ENCODE peak calls at places on chromosomes 2 and 18, in eight cellular contexts. One of them, this sample, is unnamed.

GRCh38 chr18:70046207-70046606 is 98.5 kb upstream of the CD226 start:
- DNase-seq in A549: no peak
- DNase-seq in osteoblast: no peak
- DNase-seq in astrocyte of the spinal cord: no peak
- DNase-seq in NB4: no peak
- DNase-seq in choroid plexus epithelial cell: peak; percentile 48
- DNase-seq in BJ: no peak
- DNase-seq in endothelial cell: no peak
- DNase-seq in this sample: no peak

GRCh38 chr2:212842544-212843185 is 304.1 kb upstream of the ERBB4 start:
- DNase-seq in astrocyte of the spinal cord: peak; percentile 58
- DNase-seq in A549: no peak
- DNase-seq in choroid plexus epithelial cell: peak; percentile 75
- DNase-seq in NB4: no peak
- DNase-seq in osteoblast: peak; percentile 51
- DNase-seq in endothelial cell: no peak
- DNase-seq in BJ: peak; percentile 19
- DNase-seq in this sample: no peak

GRCh38 chr18:30044496-30044895 is 998.0 kb downstream of the DSC3 start:
- DNase-seq in osteoblast: no peak
- DNase-seq in choroid plexus epithelial cell: no peak
- DNase-seq in endothelial cell: no peak
- DNase-seq in A549: no peak
- DNase-seq in BJ: no peak
- DNase-seq in astrocyte of the spinal cord: no peak
- DNase-seq in NB4: no peak
- DNase-seq in this sample: no peak

GRCh38 chr2:102451968-102452367 is 21.1 kb upstream of the SLC9A4 start:
- DNase-seq in choroid plexus epithelial cell: peak; percentile 20
- DNase-seq in astrocyte of the spinal cord: no peak
- DNase-seq in NB4: no peak
- DNase-seq in osteoblast: no peak
- DNase-seq in endothelial cell: peak; percentile 9
- DNase-seq in BJ: no peak
- DNase-seq in A549: no peak
- DNase-seq in this sample: no peak

GRCh38 chr18:8151176-8151575 is 458.1 kb upstream of the RAB12 start:
- DNase-seq in BJ: no peak
- DNase-seq in astrocyte of the spinal cord: peak; percentile 22
- DNase-seq in A549: no peak
- DNase-seq in osteoblast: no peak
- DNase-seq in choroid plexus epithelial cell: peak; percentile 48
- DNase-seq in endothelial cell: no peak
- DNase-seq in NB4: no peak
- DNase-seq in this sample: no peak

GRCh38 chr2:66379473-66379872 is 55.5 kb upstream of the MEIS1 start:
- DNase-seq in astrocyte of the spinal cord: no peak
- DNase-seq in BJ: no peak
- DNase-seq in A549: no peak
- DNase-seq in choroid plexus epithelial cell: no peak
- DNase-seq in osteoblast: no peak
- DNase-seq in endothelial cell: no peak
- DNase-seq in NB4: no peak
- DNase-seq in this sample: no peak

GRCh38 chr2:118835739-118836410 is 11.6 kb downstream of the EN1 start:
- DNase-seq in astrocyte of the spinal cord: no peak
- DNase-seq in endothelial cell: peak; percentile 21
- DNase-seq in A549: peak; percentile 38
- DNase-seq in osteoblast: no peak
- DNase-seq in NB4: no peak
- DNase-seq in BJ: no peak
- DNase-seq in choroid plexus epithelial cell: no peak
- DNase-seq in this sample: no peak

GRCh38 chr2:184268900-184269299 is 329.4 kb upstream of the ZNF804A start:
- DNase-seq in astrocyte of the spinal cord: no peak
- DNase-seq in choroid plexus epithelial cell: no peak
- DNase-seq in endothelial cell: no peak
- DNase-seq in osteoblast: no peak
- DNase-seq in A549: no peak
- DNase-seq in NB4: no peak
- DNase-seq in BJ: no peak
- DNase-seq in this sample: no peak

GRCh38 chr18:3703732-3704176 is 253.8 kb downstream of the TGIF1 start:
- DNase-seq in astrocyte of the spinal cord: peak; percentile 69
- DNase-seq in BJ: no peak
- DNase-seq in endothelial cell: peak; percentile 62
- DNase-seq in osteoblast: peak; percentile 90
- DNase-seq in A549: peak; percentile 51
- DNase-seq in NB4: peak; percentile 58
- DNase-seq in choroid plexus epithelial cell: peak; percentile 80
- DNase-seq in this sample: peak; percentile 26

GRCh38 chr18:47658498-47658897 is 272.0 kb downstream of the SMAD2 start:
- DNase-seq in A549: no peak
- DNase-seq in astrocyte of the spinal cord: no peak
- DNase-seq in osteoblast: no peak
- DNase-seq in NB4: no peak
- DNase-seq in BJ: no peak
- DNase-seq in choroid plexus epithelial cell: no peak
- DNase-seq in endothelial cell: no peak
- DNase-seq in this sample: no peak
- TF ChIP-seq CTCF in A549: no peak
- TF ChIP-seq CTCF in astrocyte of the spinal cord: no peak
- TF ChIP-seq CTCF in osteoblast: no peak
- TF ChIP-seq CTCF in NB4: no peak
- TF ChIP-seq CTCF in BJ: no peak
- TF ChIP-seq CTCF in choroid plexus epithelial cell: no peak
- TF ChIP-seq CTCF in endothelial cell: no peak
- TF ChIP-seq CTCF in this sample: peak; percentile 7

GRCh38 chr2:2226326-2226725 is 104.7 kb downstream of the MYT1L start:
- DNase-seq in osteoblast: no peak
- DNase-seq in endothelial cell: no peak
- DNase-seq in BJ: no peak
- DNase-seq in NB4: no peak
- DNase-seq in choroid plexus epithelial cell: no peak
- DNase-seq in astrocyte of the spinal cord: no peak
- DNase-seq in A549: no peak
- DNase-seq in this sample: no peak

GRCh38 chr2:2233171-2233826 is 97.8 kb downstream of the MYT1L start:
- DNase-seq in choroid plexus epithelial cell: no peak
- DNase-seq in endothelial cell: no peak
- DNase-seq in A549: no peak
- DNase-seq in BJ: no peak
- DNase-seq in NB4: no peak
- DNase-seq in astrocyte of the spinal cord: no peak
- DNase-seq in osteoblast: no peak
- DNase-seq in this sample: no peak

GRCh38 chr2:2234398-2234797 is 96.7 kb downstream of the MYT1L start:
- DNase-seq in osteoblast: no peak
- DNase-seq in NB4: peak; percentile 6
- DNase-seq in astrocyte of the spinal cord: no peak
- DNase-seq in endothelial cell: no peak
- DNase-seq in A549: no peak
- DNase-seq in choroid plexus epithelial cell: no peak
- DNase-seq in BJ: no peak
- DNase-seq in this sample: no peak

GRCh38 chr2:2232167-2232566 is 98.9 kb downstream of the MYT1L start:
- DNase-seq in osteoblast: peak; percentile 10
- DNase-seq in BJ: no peak
- DNase-seq in astrocyte of the spinal cord: no peak
- DNase-seq in endothelial cell: no peak
- DNase-seq in choroid plexus epithelial cell: no peak
- DNase-seq in A549: no peak
- DNase-seq in NB4: no peak
- DNase-seq in this sample: no peak

GRCh38 chr2:2229898-2230817 is 100.9 kb downstream of the MYT1L start:
- DNase-seq in endothelial cell: no peak
- DNase-seq in choroid plexus epithelial cell: peak; percentile 5
- DNase-seq in osteoblast: peak; percentile 37
- DNase-seq in NB4: peak; percentile 14
- DNase-seq in BJ: no peak
- DNase-seq in astrocyte of the spinal cord: peak; percentile 3
- DNase-seq in A549: no peak
- DNase-seq in this sample: no peak
- TF ChIP-seq CTCF in endothelial cell: no peak
- TF ChIP-seq CTCF in choroid plexus epithelial cell: no peak
- TF ChIP-seq CTCF in osteoblast: peak; percentile 21
- TF ChIP-seq CTCF in NB4: peak; percentile 12
- TF ChIP-seq CTCF in BJ: peak; percentile 11
- TF ChIP-seq CTCF in astrocyte of the spinal cord: no peak
- TF ChIP-seq CTCF in A549: peak; percentile 31
- TF ChIP-seq CTCF in this sample: no peak

GRCh38 chr2:233862261-233862768 is 5.9 kb downstream of the MSL3B start:
- DNase-seq in endothelial cell: no peak
- DNase-seq in A549: no peak
- DNase-seq in osteoblast: no peak
- DNase-seq in NB4: no peak
- DNase-seq in astrocyte of the spinal cord: no peak
- DNase-seq in choroid plexus epithelial cell: no peak
- DNase-seq in BJ: no peak
- DNase-seq in this sample: no peak

GRCh38 chr2:233867993-233868532 is at the start of gene MSL3B:
- DNase-seq in endothelial cell: peak; percentile 48
- DNase-seq in astrocyte of the spinal cord: peak; percentile 55
- DNase-seq in BJ: no peak
- DNase-seq in choroid plexus epithelial cell: peak; percentile 61
- DNase-seq in osteoblast: peak; percentile 93
- DNase-seq in NB4: peak; percentile 75
- DNase-seq in A549: peak; percentile 64
- DNase-seq in this sample: peak; percentile 82

GRCh38 chr2:233871432-233871831 is 3.2 kb upstream of the MSL3B start:
- DNase-seq in NB4: no peak
- DNase-seq in choroid plexus epithelial cell: no peak
- DNase-seq in osteoblast: peak; percentile 5
- DNase-seq in endothelial cell: no peak
- DNase-seq in A549: no peak
- DNase-seq in astrocyte of the spinal cord: no peak
- DNase-seq in BJ: no peak
- DNase-seq in this sample: no peak

GRCh38 chr2:233866479-233866878 is 1.7 kb downstream of the MSL3B start:
- DNase-seq in BJ: no peak
- DNase-seq in NB4: no peak
- DNase-seq in osteoblast: no peak
- DNase-seq in A549: no peak
- DNase-seq in astrocyte of the spinal cord: no peak
- DNase-seq in choroid plexus epithelial cell: no peak
- DNase-seq in endothelial cell: no peak
- DNase-seq in this sample: no peak

GRCh38 chr2:233865838-233866237 is 2.3 kb downstream of the MSL3B start:
- DNase-seq in endothelial cell: no peak
- DNase-seq in astrocyte of the spinal cord: no peak
- DNase-seq in BJ: no peak
- DNase-seq in NB4: peak; percentile 36
- DNase-seq in A549: no peak
- DNase-seq in choroid plexus epithelial cell: no peak
- DNase-seq in osteoblast: peak; percentile 8
- DNase-seq in this sample: no peak
- TF ChIP-seq CTCF in endothelial cell: peak; percentile 77
- TF ChIP-seq CTCF in astrocyte of the spinal cord: peak; percentile 9
- TF ChIP-seq CTCF in BJ: no peak
- TF ChIP-seq CTCF in NB4: peak; percentile 49
- TF ChIP-seq CTCF in A549: no peak
- TF ChIP-seq CTCF in choroid plexus epithelial cell: peak; percentile 39
- TF ChIP-seq CTCF in osteoblast: peak; percentile 25
- TF ChIP-seq CTCF in this sample: no peak

GRCh38 chr18:47191956-47192355 is 15.8 kb upstream of the IER3IP1 start:
- DNase-seq in astrocyte of the spinal cord: no peak
- DNase-seq in choroid plexus epithelial cell: peak; percentile 63
- DNase-seq in osteoblast: no peak
- DNase-seq in BJ: no peak
- DNase-seq in endothelial cell: no peak
- DNase-seq in A549: no peak
- DNase-seq in NB4: peak; percentile 7
- DNase-seq in this sample: no peak
- TF ChIP-seq CTCF in astrocyte of the spinal cord: no peak
- TF ChIP-seq CTCF in choroid plexus epithelial cell: no peak
- TF ChIP-seq CTCF in osteoblast: no peak
- TF ChIP-seq CTCF in BJ: no peak
- TF ChIP-seq CTCF in endothelial cell: no peak
- TF ChIP-seq CTCF in A549: no peak
- TF ChIP-seq CTCF in NB4: no peak
- TF ChIP-seq CTCF in this sample: peak; percentile 6

DNA sequence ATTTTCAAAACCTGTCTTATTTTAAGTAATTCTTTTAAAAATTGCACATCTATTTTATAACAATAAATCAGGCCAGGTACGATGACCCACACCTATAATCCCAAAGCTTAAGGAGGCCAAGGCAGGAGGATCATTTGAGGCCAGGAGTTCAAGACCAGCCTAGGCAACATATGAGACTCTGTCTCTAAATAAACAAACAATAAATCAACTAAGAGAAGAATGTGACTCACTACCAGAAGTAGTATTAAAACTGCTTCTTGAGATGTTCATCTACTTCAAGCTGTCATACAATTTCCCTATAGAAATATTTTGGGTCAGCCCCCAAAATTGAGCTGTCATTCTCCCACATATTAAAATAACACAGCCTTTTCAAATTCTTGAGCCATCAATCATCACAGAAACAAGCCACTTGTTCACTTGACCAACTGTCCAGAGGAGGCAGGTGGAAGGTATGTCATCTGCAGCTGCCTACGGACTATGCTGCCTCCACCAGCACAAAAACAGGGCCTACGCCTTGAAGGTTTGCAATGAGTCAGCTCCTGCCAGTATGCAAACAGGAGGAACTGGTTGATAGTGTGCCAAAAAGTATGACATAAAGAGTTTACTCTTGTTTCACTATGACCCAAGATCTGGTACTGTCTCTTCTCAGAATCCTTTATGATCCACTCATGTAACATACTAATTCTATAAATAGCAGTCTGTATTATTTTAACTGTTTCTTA is 33.6 kb downstream of the KIDINS220 start:
- DNase-seq in BJ: peak; percentile 31
- DNase-seq in endothelial cell: no peak
- DNase-seq in A549: peak; percentile 88
- DNase-seq in astrocyte of the spinal cord: peak; percentile 93
- DNase-seq in osteoblast: peak; percentile 9
- DNase-seq in NB4: peak; percentile 10
- DNase-seq in choroid plexus epithelial cell: peak; percentile 97
- DNase-seq in this sample: peak; percentile 68
- TF ChIP-seq CTCF in BJ: no peak
- TF ChIP-seq CTCF in endothelial cell: no peak
- TF ChIP-seq CTCF in A549: peak; percentile 22
- TF ChIP-seq CTCF in astrocyte of the spinal cord: peak; percentile 11
- TF ChIP-seq CTCF in osteoblast: no peak
- TF ChIP-seq CTCF in NB4: no peak
- TF ChIP-seq CTCF in choroid plexus epithelial cell: peak; percentile 35
- TF ChIP-seq CTCF in this sample: peak; percentile 37

DNA sequence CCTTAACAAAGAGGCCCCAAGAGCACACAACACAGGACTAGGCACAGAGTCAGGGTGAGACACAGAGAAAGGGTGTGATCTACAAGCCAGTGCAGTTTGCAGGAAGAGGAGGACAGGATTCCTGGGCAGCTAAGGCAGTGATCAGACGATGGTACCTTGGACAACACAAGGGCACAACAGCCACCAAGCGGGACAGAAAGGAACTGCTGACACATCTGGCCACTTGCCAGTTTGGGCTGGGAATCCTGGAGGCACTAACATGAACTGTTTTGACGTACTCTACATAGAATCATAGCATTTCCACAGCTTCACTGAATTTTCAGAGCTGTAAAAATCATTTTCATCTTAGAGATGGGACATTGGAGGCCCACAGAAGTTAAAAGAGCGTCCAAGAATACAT is 221.5 kb upstream of the SLC35G4 start:
- DNase-seq in A549: peak; percentile 35
- DNase-seq in endothelial cell: no peak
- DNase-seq in BJ: no peak
- DNase-seq in osteoblast: peak; percentile 83
- DNase-seq in choroid plexus epithelial cell: peak; percentile 63
- DNase-seq in astrocyte of the spinal cord: no peak
- DNase-seq in NB4: peak; percentile 48
- DNase-seq in this sample: peak; percentile 55
- TF ChIP-seq CTCF in A549: no peak
- TF ChIP-seq CTCF in endothelial cell: no peak
- TF ChIP-seq CTCF in BJ: no peak
- TF ChIP-seq CTCF in osteoblast: peak; percentile 53
- TF ChIP-seq CTCF in choroid plexus epithelial cell: peak; percentile 42
- TF ChIP-seq CTCF in astrocyte of the spinal cord: peak; percentile 33
- TF ChIP-seq CTCF in NB4: peak; percentile 40
- TF ChIP-seq CTCF in this sample: peak; percentile 47